ENCODE peak calls at places on chromosome 10, in nine cellular contexts. Q is stimulated activated CD8-positive, alpha-beta memory T cell treated with anti-CD3 and anti-CD28 coated beads, Interleukin-15, amount 100 ng/mL, for 4 hours; Y is left colon; O is activated T-cell treated with anti-CD3 and anti-CD28 coated beads for 24 hours; Z is Calu3; V is HFFc6; U is left lobe of liver; L is AG08396; R is GM23248. I is an unnamed sample.
A peak's percentile ranks its signal among the peaks of the same experiment; 100 is the strongest.

GRCh38 chr10:94403034-94403822 is 887 bp downstream of the TBC1D12 start:
- DNase-seq in Q (no peak), V (peak; percentile 71), Z (peak; percentile 56), O (no peak), R (peak; percentile 86), Y (peak; percentile 69), U (peak; percentile 66), L (peak; percentile 71), I (peak; percentile 77)

GRCh38 chr10:114645729-114646128 is 12.3 kb downstream of the ABLIM1 start:
- DNase-seq in O (no peak), Q (no peak), L (no peak), R (no peak), V (no peak), Z (no peak), U (no peak), Y (no peak), I (no peak)

GRCh38 chr10:95290801-95291633 is at the start of gene PDLIM1:
- DNase-seq in Y (peak; percentile 78), L (peak; percentile 95), Z (peak; percentile 79), Q (no peak), U (peak; percentile 86), V (peak; percentile 49), R (peak; percentile 87), O (no peak), I (peak; percentile 86)

GRCh38 chr10:42827201-42827600 is 44.6 kb downstream of the BMS1 start:
- DNase-seq in Q (no peak), Z (no peak), L (no peak), V (no peak), Y (no peak), R (no peak), U (no peak), O (no peak), I (no peak)

GRCh38 chr10:9081988-9082387 is 1027.5 kb downstream of the GATA3 start:
- DNase-seq in Y (no peak), V (no peak), L (no peak), R (no peak), Q (no peak), Z (no peak), O (no peak), U (no peak), I (no peak)

GRCh38 chr10:85105614-85106013 is 777.2 kb downstream of the CCSER2 start:
- DNase-seq in R (no peak), Q (no peak), L (no peak), V (no peak), Y (no peak), Z (peak; percentile 2), O (no peak), U (no peak), I (no peak)

GRCh38 chr10:101047961-101048892 is 13.6 kb upstream of the KAZALD1 start:
- DNase-seq in L (no peak), V (no peak), U (no peak), R (no peak), O (no peak), Q (no peak), Z (no peak), Y (no peak), I (peak; percentile 30)

GRCh38 chr10:73744690-73744994 is 470 bp downstream of the SEC24C start:
- DNase-seq in U (no peak), Y (peak; percentile 66), Z (peak; percentile 68), O (peak; percentile 50), L (peak; percentile 66), V (peak; percentile 51), R (peak; percentile 91), Q (peak; percentile 39), I (peak; percentile 73)

GRCh38 chr10:89490589-89491335 is 44.6 kb downstream of the SLC16A12 start:
- DNase-seq in Z (no peak), U (no peak), V (no peak), O (no peak), L (no peak), Y (no peak), R (peak; percentile 18), Q (no peak), I (no peak)

GRCh38 chr10:88165849-88166271 is 302.4 kb downstream of the PTEN start:
- DNase-seq in U (no peak), L (no peak), Z (no peak), V (peak; percentile 50), O (no peak), Y (no peak), R (peak; percentile 85), Q (no peak), I (no peak)

GRCh38 chr10:11864727-11865126 is 41.6 kb downstream of the PROSER2 start:
- DNase-seq in Z (no peak), Y (no peak), O (no peak), R (no peak), U (peak; percentile 62), L (no peak), V (no peak), Q (no peak), I (no peak)

GRCh38 chr10:124160176-124160575 is 66.8 kb upstream of the CHST15 start:
- DNase-seq in L (no peak), R (no peak), Y (no peak), V (no peak), U (no peak), Q (no peak), Z (no peak), O (no peak), I (no peak)

GRCh38 chr10:5890519-5890878 is 456 bp downstream of the FBH1 start:
- DNase-seq in R (peak; percentile 67), Y (no peak), U (no peak), V (no peak), Z (peak; percentile 11), O (no peak), Q (no peak), L (peak; percentile 38), I (peak; percentile 41)

GRCh38 chr10:103510046-103510685 is 16.7 kb downstream of the NEURL1 start:
- DNase-seq in R (no peak), O (no peak), U (no peak), Y (no peak), Q (no peak), L (no peak), V (no peak), Z (no peak), I (no peak)

GRCh38 chr10:124671486-124672075 is 72.6 kb downstream of the FAM53B start:
- DNase-seq in R (peak; percentile 72), O (no peak), U (no peak), L (peak; percentile 41), Y (no peak), Q (no peak), V (no peak), Z (no peak), I (no peak)

GRCh38 chr10:127155221-127155620 is 41.2 kb downstream of the INSYN2A start:
- DNase-seq in Y (no peak), O (no peak), L (peak; percentile 25), U (no peak), R (peak; percentile 89), Q (no peak), V (no peak), Z (no peak), I (no peak)

GRCh38 chr10:19683326-19683725 is 132.9 kb upstream of the PLXDC2 start:
- DNase-seq in U (no peak), Q (no peak), R (no peak), Z (no peak), O (no peak), V (no peak), Y (no peak), L (no peak), I (no peak)

GRCh38 chr10:22271786-22272185 is 44.4 kb upstream of the COMMD3 start:
- DNase-seq in U (no peak), L (no peak), Y (no peak), V (no peak), Q (no peak), R (peak; percentile 8), Z (no peak), O (no peak), I (no peak)

GRCh38 chr10:109886037-109886787 is 37.1 kb downstream of the XPNPEP1 start:
- DNase-seq in L (no peak), U (no peak), Y (no peak), Q (no peak), R (no peak), Z (no peak), V (no peak), O (no peak), I (no peak)

GRCh38 chr10:116356833-116357232 is 32.6 kb downstream of the CCDC172 start:
- DNase-seq in Z (no peak), V (no peak), O (no peak), Q (no peak), L (no peak), R (no peak), Y (no peak), U (no peak), I (no peak)

I was measured in colonic mucosa.